ENCODE peak calls at places on chromosome 20, in four cellular contexts. One of them, this sample, is unnamed.

GRCh38 chr20:46757754-46758678 is 48.6 kb downstream of the SLC2A10 start:
- DNase-seq in mammary epithelial cell: peak; percentile 38
- DNase-seq in LoVo: peak; percentile 39
- DNase-seq in hepatocyte: peak; percentile 80
- DNase-seq in this sample: no peak

GRCh38 chr20:1267809-1268374 is 1.8 kb downstream of the SNPH start:
- DNase-seq in mammary epithelial cell: no peak
- DNase-seq in LoVo: no peak
- DNase-seq in hepatocyte: no peak
- DNase-seq in this sample: no peak

GRCh38 chr20:43959920-43960227 is 45.2 kb downstream of the TOX2 start:
- DNase-seq in mammary epithelial cell: no peak
- DNase-seq in LoVo: no peak
- DNase-seq in hepatocyte: no peak
- DNase-seq in this sample: no peak

GRCh38 chr20:48530957-48531356 is 296.8 kb downstream of the PREX1 start:
- DNase-seq in mammary epithelial cell: peak; percentile 10
- DNase-seq in LoVo: no peak
- DNase-seq in hepatocyte: no peak
- DNase-seq in this sample: no peak

GRCh38 chr20:2693286-2693995 is 861 bp downstream of the EBF4 start:
- DNase-seq in mammary epithelial cell: no peak
- DNase-seq in LoVo: no peak
- DNase-seq in hepatocyte: peak; percentile 69
- DNase-seq in this sample: no peak

GRCh38 chr20:62298577-62299249 is 4.1 kb upstream of the ADRM1 start:
- DNase-seq in mammary epithelial cell: no peak
- DNase-seq in LoVo: no peak
- DNase-seq in hepatocyte: no peak
- DNase-seq in this sample: no peak

GRCh38 chr20:31602779-31603441 is 2.2 kb upstream of the ID1 start:
- DNase-seq in mammary epithelial cell: peak; percentile 86
- DNase-seq in LoVo: peak; percentile 55
- DNase-seq in hepatocyte: peak; percentile 67
- DNase-seq in this sample: no peak

GRCh38 chr20:4006640-4007039 is 8.7 kb downstream of the RNF24 start:
- DNase-seq in mammary epithelial cell: no peak
- DNase-seq in LoVo: no peak
- DNase-seq in hepatocyte: no peak
- DNase-seq in this sample: no peak

GRCh38 chr20:50385733-50386640 is 124.2 kb upstream of the PTPN1 start:
- DNase-seq in mammary epithelial cell: no peak
- DNase-seq in LoVo: no peak
- DNase-seq in hepatocyte: no peak
- DNase-seq in this sample: no peak

GRCh38 chr20:48986899-48987298 is 59.2 kb upstream of the CSE1L start:
- DNase-seq in mammary epithelial cell: no peak
- DNase-seq in LoVo: no peak
- DNase-seq in hepatocyte: no peak
- DNase-seq in this sample: no peak